ENCODE peak calls at places on chromosomes 13 and 19, in ten cellular contexts. G, H, X, C, A, W, P, T, I and E are unnamed samples. For H3K36me3, the result is how much of the 10 kb centered on the place peaks cover.

GRCh38 chr19:41426952-41427646 is at the start of gene B3GNT8:
- DNase-seq in P (peak), A (peak), C (peak), H (peak), G (peak), T (peak), I (peak), X (peak), W (peak), E (peak)

GRCh38 chr19:12723643-12724426 is at the start of gene TNPO2:
- DNase-seq in P (peak), T (peak), W (peak), C (no peak), A (peak), H (peak), X (no peak), G (peak), I (peak), E (peak)

GRCh38 chr13:42971670-42972355 is 20.2 kb downstream of the EPSTI1 start:
- DNase-seq in G (no peak), W (no peak), I (peak), C (no peak), H (no peak), X (no peak), P (no peak), A (no peak), T (no peak), E (no peak)

GRCh38 chr13:53101883-53102282 is 73.3 kb downstream of the OLFM4 start:
- DNase-seq in P (no peak), G (no peak), I (no peak), A (no peak), X (no peak), W (no peak), H (no peak), C (no peak), T (no peak), E (no peak)

GRCh38 chr13:75751350-75751749 is 115.2 kb downstream of the LMO7 start:
- DNase-seq in C (no peak), G (no peak), H (no peak), W (no peak), A (no peak), T (no peak), P (no peak), X (no peak), I (no peak), E (no peak)

GRCh38 chr13:99955747-99956472 is 15.7 kb downstream of the ZIC5 start:
- DNase-seq in W (no peak), C (no peak), P (no peak), T (peak), H (no peak), X (peak), G (no peak), A (no peak), I (peak), E (peak)

GRCh38 chr13:57857945-57858344 is 226.4 kb downstream of the PCDH17 start:
- DNase-seq in P (no peak), W (no peak), C (no peak), G (no peak), X (no peak), A (no peak), I (no peak), T (no peak), H (no peak), E (no peak)

GRCh38 chr13:51849145-51850101 is 4.4 kb upstream of the TMEM272 start:
- DNase-seq in P (no peak), I (peak), C (no peak), X (no peak), A (no peak), W (peak), G (peak), H (no peak), T (peak), E (no peak)

GRCh38 chr19:47427241-47428176 is 8.2 kb upstream of the MEIS3 start:
- DNase-seq in X (no peak), P (peak), I (peak), A (peak), T (peak), H (peak), C (no peak), G (peak), W (peak), E (no peak)

GRCh38 chr13:33355470-33355869 is 69.9 kb upstream of the STARD13 start:
- DNase-seq in A (no peak), X (no peak), H (no peak), C (no peak), W (no peak), T (no peak), I (no peak), P (no peak), G (no peak), E (no peak)

GRCh38 chr19:9640956-9641355 is 19.9 kb upstream of the ZNF561 start:
- DNase-seq in X (no peak), C (no peak), A (no peak), I (no peak), H (no peak), P (no peak), W (no peak), G (no peak), T (no peak), E (no peak)

GRCh38 chr13:34458756-34459462 is 483.2 kb upstream of the NBEA start:
- DNase-seq in H (peak), P (no peak), I (no peak), X (no peak), W (no peak), T (no peak), A (no peak), G (peak), C (no peak), E (no peak)

GRCh38 chr13:89163081-89163480 is 1491.9 kb downstream of the SLITRK5 start:
- DNase-seq in T (no peak), A (no peak), C (no peak), G (no peak), P (no peak), X (no peak), W (no peak), H (no peak), I (no peak), E (no peak)

GRCh38 chr13:43005460-43006236 is 13.6 kb upstream of the EPSTI1 start:
- DNase-seq in A (no peak), I (no peak), P (no peak), C (no peak), H (no peak), T (no peak), G (no peak), X (no peak), W (no peak), E (no peak)

GRCh38 chr13:33328691-33329090 is 43.1 kb upstream of the STARD13 start:
- DNase-seq in G (no peak), H (no peak), I (no peak), C (no peak), X (no peak), P (no peak), A (no peak), W (no peak), T (no peak), E (no peak)

GRCh38 chr19:50460161-50460765 is 16.0 kb upstream of the EMC10 start:
- DNase-seq in H (no peak), W (no peak), A (no peak), X (no peak), C (no peak), I (peak), T (no peak), P (no peak), G (no peak), E (no peak)

GRCh38 chr13:114107686-114108081 is 24.7 kb downstream of the RASA3 start:
- DNase-seq in C (peak), H (no peak), A (peak), P (no peak), T (peak), X (peak), W (no peak), I (peak), G (peak), E (peak)

GRCh38 chr13:43573361-43573740 is 213.4 kb downstream of the ENOX1 start:
- DNase-seq in P (no peak), A (no peak), W (no peak), X (no peak), G (no peak), I (peak), H (no peak), T (no peak), C (no peak), E (no peak)

GRCh38 chr19:45498411-45499195 is at the start of gene PPM1N:
- DNase-seq in C (no peak), T (peak), G (no peak), P (no peak), H (no peak), X (no peak), W (peak), A (peak), I (no peak), E (peak)

GRCh38 chr13:98228661-98229349 is 51.7 kb upstream of the RNF113B start:
- DNase-seq in H (no peak), I (no peak), T (no peak), P (no peak), W (no peak), C (no peak), X (no peak), A (no peak), G (no peak), E (no peak)

GRCh38 chr19:372306-372890 is 27.8 kb upstream of the MIER2 start:
- DNase-seq in W (no peak), G (peak), C (no peak), X (no peak), I (peak), P (peak), A (peak), H (peak), T (no peak), E (peak)

GRCh38 chr13:66977156-66977555 is 253.0 kb downstream of the PCDH9 start:
- DNase-seq in P (no peak), X (no peak), G (no peak), T (no peak), W (no peak), I (no peak), A (no peak), H (no peak), C (no peak), E (no peak)

GRCh38 chr13:38763446-38764381 is 76.8 kb downstream of the FREM2 start:
- DNase-seq in H (no peak), X (no peak), I (peak), G (no peak), W (no peak), T (peak), A (no peak), C (no peak), P (no peak), E (no peak)

GRCh38 chr13:40064723-40065122 is 409.3 kb downstream of the COG6 start:
- DNase-seq in I (peak), G (no peak), P (no peak), A (no peak), X (no peak), W (no peak), H (no peak), T (no peak), C (no peak), E (no peak)

GRCh38 chr13:94710881-94711560 is 1.3 kb downstream of the SOX21 start:
- DNase-seq in T (peak), A (no peak), X (no peak), P (no peak), H (no peak), W (no peak), G (no peak), I (no peak), C (peak), E (no peak)

GRCh38 chr13:24746618-24747247 is 17.2 kb upstream of the RNF17 start:
- DNase-seq in W (no peak), A (no peak), X (no peak), P (no peak), C (no peak), H (no peak), I (no peak), G (no peak), T (peak), E (no peak)

GRCh38 chr19:55384576-55385235 is 614 bp upstream of the TMEM238 start:
- DNase-seq in X (no peak), G (no peak), C (no peak), H (no peak), T (no peak), I (no peak), P (no peak), A (peak), W (no peak), E (no peak)

GRCh38 chr13:101116381-101116780 is 299.9 kb downstream of the NALCN start:
- DNase-seq in C (no peak), G (no peak), T (no peak), X (no peak), P (no peak), I (no peak), H (no peak), W (no peak), A (no peak), E (no peak)
- H3K27ac ChIP-seq in C (no peak), G (no peak), T (no peak), X (no peak), P (no peak), I (no peak), H (no peak), W (no peak), A (no peak), E (no peak)

GRCh38 chr19:5665781-5666513 is 14.4 kb downstream of the MICOS13 start:
- DNase-seq in W (no peak), G (no peak), C (no peak), H (no peak), I (peak), T (no peak), X (no peak), A (no peak), P (no peak), E (no peak)
- H3K36me3 ChIP-seq in W (half or more), G (half or more), C (half or more), H (under half), I (half or more), T (half or more), X (half or more), A (under half), P (half or more), E (under half)

DNA sequence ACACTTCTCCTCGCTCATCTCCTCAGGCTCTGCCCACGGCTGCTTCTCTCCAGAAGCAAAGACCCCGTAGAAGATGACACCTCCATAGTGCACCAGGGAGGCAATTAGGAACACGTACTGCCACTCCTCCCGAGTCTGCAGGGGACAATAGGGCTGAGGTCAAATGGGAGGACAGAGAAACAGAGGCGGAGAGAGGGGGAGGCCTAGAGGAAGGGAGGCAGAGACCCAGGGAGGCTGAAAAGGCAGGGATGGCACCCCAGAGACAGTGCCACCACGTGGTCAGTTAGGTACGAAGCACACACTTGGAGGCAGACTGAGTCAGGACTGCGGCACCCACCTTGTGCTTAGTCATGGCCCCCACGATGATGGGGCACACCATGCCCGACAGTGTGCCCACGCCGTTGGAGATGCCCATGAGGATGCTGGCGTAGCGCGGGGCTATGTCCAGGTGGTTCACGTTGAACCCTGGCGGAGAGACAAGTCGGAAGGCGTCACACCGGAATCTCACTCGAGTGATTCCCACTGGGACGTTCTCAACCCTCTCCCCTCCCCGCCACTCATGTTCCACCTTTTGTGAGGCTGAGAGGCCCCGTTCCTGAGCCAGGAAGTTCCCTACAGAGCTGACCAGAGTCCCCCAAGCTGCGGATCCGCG is 5.6 kb downstream of the GFY start:
- DNase-seq in P (no peak), W (no peak), I (no peak), H (no peak), X (peak), G (no peak), A (no peak), C (no peak), T (no peak), E (no peak)
- TF ChIP-seq CTCF in P (no peak), W (peak), I (peak), H (no peak), X (no peak), G (no peak), A (no peak), C (no peak), T (peak), E (no peak)

GRCh38 chr13:48126944-48127814 is 32.3 kb upstream of the MED4 start:
- DNase-seq in I (peak), W (peak), C (peak), A (peak), H (peak), X (no peak), T (peak), P (peak), G (peak), E (peak)

GRCh38 chr13:48121733-48122132 is 26.8 kb upstream of the MED4 start:
- DNase-seq in I (no peak), X (no peak), G (no peak), C (no peak), W (no peak), P (no peak), H (peak), A (no peak), T (no peak), E (no peak)

GRCh38 chr13:48120246-48120645 is 25.3 kb upstream of the MED4 start:
- DNase-seq in H (no peak), I (no peak), C (no peak), A (no peak), X (no peak), G (no peak), P (no peak), T (no peak), W (no peak), E (no peak)

GRCh38 chr13:48123827-48124226 is 28.9 kb upstream of the MED4 start:
- DNase-seq in P (no peak), W (no peak), A (no peak), G (no peak), I (no peak), C (no peak), X (no peak), T (no peak), H (peak), E (no peak)

GRCh38 chr13:48125794-48126228 is 30.9 kb upstream of the MED4 start:
- DNase-seq in C (no peak), P (no peak), H (peak), A (peak), I (no peak), X (no peak), W (no peak), T (no peak), G (no peak), E (no peak)
- H3K27ac ChIP-seq in C (peak), P (peak), H (peak), A (peak), I (no peak), X (peak), W (no peak), T (no peak), G (peak), E (peak)

DNA sequence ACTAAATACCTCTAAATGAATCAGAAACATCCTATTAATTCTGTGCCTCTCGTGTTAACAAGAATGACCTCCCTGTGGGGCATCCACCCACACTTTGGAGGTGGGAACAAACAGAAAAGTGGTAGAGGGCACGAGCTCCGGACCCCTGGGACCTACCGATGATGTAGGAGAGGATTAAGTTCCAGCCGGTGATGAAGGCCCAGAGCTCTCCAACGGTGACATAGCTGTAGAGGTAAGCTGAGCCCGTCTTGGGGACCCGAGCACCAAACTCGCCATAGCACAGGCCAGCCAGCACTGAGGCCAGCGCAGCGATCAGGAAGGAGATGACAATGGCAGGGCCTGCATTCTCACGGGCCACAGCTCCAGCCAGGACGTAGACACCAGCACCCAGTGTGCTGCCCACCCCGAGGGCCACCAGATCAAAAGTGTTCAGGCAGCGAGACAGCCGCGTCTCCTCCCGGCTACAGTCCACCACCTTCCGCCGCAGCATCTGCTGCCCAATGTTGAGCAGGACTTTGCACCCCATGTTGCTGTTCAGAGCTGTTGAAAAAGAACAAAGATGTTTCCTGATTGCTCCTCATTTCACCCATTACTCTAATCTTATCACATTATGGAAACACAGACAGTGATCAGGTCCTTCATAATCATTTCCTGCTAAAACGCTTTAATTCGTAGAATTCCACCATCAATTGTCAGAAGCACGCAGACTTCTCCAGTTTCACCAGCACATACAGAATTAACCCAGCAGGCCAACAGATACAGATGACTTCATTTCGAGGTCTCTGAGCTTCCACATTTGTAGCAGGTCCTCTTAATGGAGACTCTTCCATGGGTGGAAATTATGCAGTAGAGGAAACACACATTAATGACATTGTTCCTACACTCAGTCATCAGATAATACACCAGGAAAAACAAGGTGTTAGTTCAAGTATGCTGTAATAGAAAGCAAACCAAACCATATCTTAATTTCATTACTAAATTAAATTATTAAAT is 59.5 kb downstream of the SLC7A1 start:
- DNase-seq in A (no peak), P (no peak), W (no peak), T (no peak), C (no peak), G (no peak), H (no peak), I (no peak), X (no peak), E (no peak)
- H3K36me3 ChIP-seq in A (under half), P (under half), W (under half), T (under half), C (under half), G (under half), H (under half), I (half or more), X (under half), E (under half)